ENCODE peak calls at places on chromosome 6, in six cellular contexts. One of them, this sample, is unnamed.
A peak's percentile ranks its signal among the peaks of the same experiment; 100 is the strongest.

GRCh38 chr6:32153835-32154513 is at the start of gene PPT2:
- DNase-seq in activated CD4-positive, alpha-beta memory T cell treated with anti-CD3 and anti-CD28 coated beads, Interleukin-2, amount 10 ng/mL, durations not matched to agents 7 days and 5 days: peak; percentile 72
- DNase-seq in stimulated activated CD8-positive, alpha-beta memory T cell treated with anti-CD3 and anti-CD28 coated beads, Interleukin-2, amount 100 ng/mL, for 1 hour: peak; percentile 57
- DNase-seq in neural progenitor cell: peak; percentile 93
- DNase-seq in A549: peak; percentile 85
- DNase-seq in lung microvascular endothelial cell: peak; percentile 94
- DNase-seq in this sample: peak; percentile 93

GRCh38 chr6:42200035-42200434 is 5.3 kb upstream of the GUCA1B start:
- DNase-seq in activated CD4-positive, alpha-beta memory T cell treated with anti-CD3 and anti-CD28 coated beads, Interleukin-2, amount 10 ng/mL, durations not matched to agents 7 days and 5 days: no peak
- DNase-seq in neural progenitor cell: no peak
- DNase-seq in stimulated activated CD8-positive, alpha-beta memory T cell treated with anti-CD3 and anti-CD28 coated beads, Interleukin-2, amount 100 ng/mL, for 1 hour: no peak
- DNase-seq in A549: peak; percentile 66
- DNase-seq in lung microvascular endothelial cell: peak; percentile 50
- DNase-seq in this sample: peak; percentile 93

GRCh38 chr6:170200458-170200891 is 90.4 kb downstream of the DLL1 start:
- DNase-seq in A549: no peak
- DNase-seq in neural progenitor cell: no peak
- DNase-seq in stimulated activated CD8-positive, alpha-beta memory T cell treated with anti-CD3 and anti-CD28 coated beads, Interleukin-2, amount 100 ng/mL, for 1 hour: no peak
- DNase-seq in lung microvascular endothelial cell: no peak
- DNase-seq in activated CD4-positive, alpha-beta memory T cell treated with anti-CD3 and anti-CD28 coated beads, Interleukin-2, amount 10 ng/mL, durations not matched to agents 7 days and 5 days: no peak
- DNase-seq in this sample: peak; percentile 43

GRCh38 chr6:45420083-45420908 is 42.6 kb upstream of the SUPT3H start:
- DNase-seq in A549: no peak
- DNase-seq in neural progenitor cell: peak; percentile 69
- DNase-seq in stimulated activated CD8-positive, alpha-beta memory T cell treated with anti-CD3 and anti-CD28 coated beads, Interleukin-2, amount 100 ng/mL, for 1 hour: no peak
- DNase-seq in activated CD4-positive, alpha-beta memory T cell treated with anti-CD3 and anti-CD28 coated beads, Interleukin-2, amount 10 ng/mL, durations not matched to agents 7 days and 5 days: peak; percentile 69
- DNase-seq in lung microvascular endothelial cell: peak; percentile 17
- DNase-seq in this sample: peak; percentile 72

GRCh38 chr6:27183082-27183832 is 64.2 kb upstream of the PRSS16 start:
- DNase-seq in stimulated activated CD8-positive, alpha-beta memory T cell treated with anti-CD3 and anti-CD28 coated beads, Interleukin-2, amount 100 ng/mL, for 1 hour: no peak
- DNase-seq in A549: no peak
- DNase-seq in activated CD4-positive, alpha-beta memory T cell treated with anti-CD3 and anti-CD28 coated beads, Interleukin-2, amount 10 ng/mL, durations not matched to agents 7 days and 5 days: no peak
- DNase-seq in lung microvascular endothelial cell: no peak
- DNase-seq in neural progenitor cell: no peak
- DNase-seq in this sample: no peak

GRCh38 chr6:154399097-154399496 is 42.5 kb upstream of the IPCEF1 start:
- DNase-seq in lung microvascular endothelial cell: peak; percentile 88
- DNase-seq in A549: no peak
- DNase-seq in neural progenitor cell: no peak
- DNase-seq in activated CD4-positive, alpha-beta memory T cell treated with anti-CD3 and anti-CD28 coated beads, Interleukin-2, amount 10 ng/mL, durations not matched to agents 7 days and 5 days: no peak
- DNase-seq in stimulated activated CD8-positive, alpha-beta memory T cell treated with anti-CD3 and anti-CD28 coated beads, Interleukin-2, amount 100 ng/mL, for 1 hour: no peak
- DNase-seq in this sample: peak; percentile 53

GRCh38 chr6:21984135-21984534 is 312.7 kb downstream of the PRL start:
- DNase-seq in neural progenitor cell: no peak
- DNase-seq in stimulated activated CD8-positive, alpha-beta memory T cell treated with anti-CD3 and anti-CD28 coated beads, Interleukin-2, amount 100 ng/mL, for 1 hour: no peak
- DNase-seq in activated CD4-positive, alpha-beta memory T cell treated with anti-CD3 and anti-CD28 coated beads, Interleukin-2, amount 10 ng/mL, durations not matched to agents 7 days and 5 days: no peak
- DNase-seq in A549: no peak
- DNase-seq in lung microvascular endothelial cell: peak; percentile 19
- DNase-seq in this sample: no peak

GRCh38 chr6:143329323-143329722 is 121.2 kb downstream of the ADAT2 start:
- DNase-seq in lung microvascular endothelial cell: no peak
- DNase-seq in stimulated activated CD8-positive, alpha-beta memory T cell treated with anti-CD3 and anti-CD28 coated beads, Interleukin-2, amount 100 ng/mL, for 1 hour: no peak
- DNase-seq in A549: no peak
- DNase-seq in neural progenitor cell: no peak
- DNase-seq in activated CD4-positive, alpha-beta memory T cell treated with anti-CD3 and anti-CD28 coated beads, Interleukin-2, amount 10 ng/mL, durations not matched to agents 7 days and 5 days: no peak
- DNase-seq in this sample: no peak

GRCh38 chr6:153032255-153032882 is 29.9 kb upstream of the MTRF1L start:
- DNase-seq in lung microvascular endothelial cell: peak; percentile 75
- DNase-seq in activated CD4-positive, alpha-beta memory T cell treated with anti-CD3 and anti-CD28 coated beads, Interleukin-2, amount 10 ng/mL, durations not matched to agents 7 days and 5 days: no peak
- DNase-seq in A549: peak; percentile 46
- DNase-seq in stimulated activated CD8-positive, alpha-beta memory T cell treated with anti-CD3 and anti-CD28 coated beads, Interleukin-2, amount 100 ng/mL, for 1 hour: no peak
- DNase-seq in neural progenitor cell: peak; percentile 9
- DNase-seq in this sample: peak; percentile 88

GRCh38 chr6:165847407-165848098 is 184.5 kb upstream of the PDE10A start:
- DNase-seq in lung microvascular endothelial cell: no peak
- DNase-seq in neural progenitor cell: no peak
- DNase-seq in A549: no peak
- DNase-seq in stimulated activated CD8-positive, alpha-beta memory T cell treated with anti-CD3 and anti-CD28 coated beads, Interleukin-2, amount 100 ng/mL, for 1 hour: no peak
- DNase-seq in activated CD4-positive, alpha-beta memory T cell treated with anti-CD3 and anti-CD28 coated beads, Interleukin-2, amount 10 ng/mL, durations not matched to agents 7 days and 5 days: no peak
- DNase-seq in this sample: peak; percentile 56

GRCh38 chr6:108937170-108937569 is 88.9 kb downstream of the ARMC2 start:
- DNase-seq in lung microvascular endothelial cell: no peak
- DNase-seq in neural progenitor cell: no peak
- DNase-seq in A549: no peak
- DNase-seq in activated CD4-positive, alpha-beta memory T cell treated with anti-CD3 and anti-CD28 coated beads, Interleukin-2, amount 10 ng/mL, durations not matched to agents 7 days and 5 days: no peak
- DNase-seq in stimulated activated CD8-positive, alpha-beta memory T cell treated with anti-CD3 and anti-CD28 coated beads, Interleukin-2, amount 100 ng/mL, for 1 hour: no peak
- DNase-seq in this sample: no peak

GRCh38 chr6:150631982-150632642 is 32.4 kb downstream of the PLEKHG1 start:
- DNase-seq in lung microvascular endothelial cell: no peak
- DNase-seq in neural progenitor cell: no peak
- DNase-seq in stimulated activated CD8-positive, alpha-beta memory T cell treated with anti-CD3 and anti-CD28 coated beads, Interleukin-2, amount 100 ng/mL, for 1 hour: no peak
- DNase-seq in A549: no peak
- DNase-seq in activated CD4-positive, alpha-beta memory T cell treated with anti-CD3 and anti-CD28 coated beads, Interleukin-2, amount 10 ng/mL, durations not matched to agents 7 days and 5 days: no peak
- DNase-seq in this sample: no peak

GRCh38 chr6:107489636-107490567 is at the start of gene SOBP:
- DNase-seq in lung microvascular endothelial cell: peak; percentile 66
- DNase-seq in stimulated activated CD8-positive, alpha-beta memory T cell treated with anti-CD3 and anti-CD28 coated beads, Interleukin-2, amount 100 ng/mL, for 1 hour: no peak
- DNase-seq in neural progenitor cell: peak; percentile 91
- DNase-seq in A549: peak; percentile 28
- DNase-seq in activated CD4-positive, alpha-beta memory T cell treated with anti-CD3 and anti-CD28 coated beads, Interleukin-2, amount 10 ng/mL, durations not matched to agents 7 days and 5 days: peak; percentile 31
- DNase-seq in this sample: peak; percentile 70

GRCh38 chr6:34176261-34177031 is 30.6 kb upstream of the GRM4 start:
- DNase-seq in activated CD4-positive, alpha-beta memory T cell treated with anti-CD3 and anti-CD28 coated beads, Interleukin-2, amount 10 ng/mL, durations not matched to agents 7 days and 5 days: no peak
- DNase-seq in lung microvascular endothelial cell: no peak
- DNase-seq in neural progenitor cell: no peak
- DNase-seq in stimulated activated CD8-positive, alpha-beta memory T cell treated with anti-CD3 and anti-CD28 coated beads, Interleukin-2, amount 100 ng/mL, for 1 hour: no peak
- DNase-seq in A549: no peak
- DNase-seq in this sample: no peak

GRCh38 chr6:77462359-77463307 is 658 bp downstream of the HTR1B start:
- DNase-seq in stimulated activated CD8-positive, alpha-beta memory T cell treated with anti-CD3 and anti-CD28 coated beads, Interleukin-2, amount 100 ng/mL, for 1 hour: no peak
- DNase-seq in A549: peak; percentile 11
- DNase-seq in activated CD4-positive, alpha-beta memory T cell treated with anti-CD3 and anti-CD28 coated beads, Interleukin-2, amount 10 ng/mL, durations not matched to agents 7 days and 5 days: no peak
- DNase-seq in neural progenitor cell: peak; percentile 58
- DNase-seq in lung microvascular endothelial cell: peak; percentile 79
- DNase-seq in this sample: peak; percentile 62

GRCh38 chr6:24883618-24884017 is 52.1 kb downstream of the RIPOR2 start:
- DNase-seq in A549: no peak
- DNase-seq in stimulated activated CD8-positive, alpha-beta memory T cell treated with anti-CD3 and anti-CD28 coated beads, Interleukin-2, amount 100 ng/mL, for 1 hour: no peak
- DNase-seq in lung microvascular endothelial cell: no peak
- DNase-seq in neural progenitor cell: no peak
- DNase-seq in activated CD4-positive, alpha-beta memory T cell treated with anti-CD3 and anti-CD28 coated beads, Interleukin-2, amount 10 ng/mL, durations not matched to agents 7 days and 5 days: peak; percentile 27
- DNase-seq in this sample: peak; percentile 54

GRCh38 chr6:43763133-43763797 is 6.7 kb upstream of the VEGFA start:
- DNase-seq in lung microvascular endothelial cell: no peak
- DNase-seq in activated CD4-positive, alpha-beta memory T cell treated with anti-CD3 and anti-CD28 coated beads, Interleukin-2, amount 10 ng/mL, durations not matched to agents 7 days and 5 days: no peak
- DNase-seq in A549: no peak
- DNase-seq in stimulated activated CD8-positive, alpha-beta memory T cell treated with anti-CD3 and anti-CD28 coated beads, Interleukin-2, amount 100 ng/mL, for 1 hour: no peak
- DNase-seq in neural progenitor cell: no peak
- DNase-seq in this sample: peak; percentile 14

GRCh38 chr6:93792751-93793150 is 373.4 kb upstream of the EPHA7 start:
- DNase-seq in lung microvascular endothelial cell: no peak
- DNase-seq in activated CD4-positive, alpha-beta memory T cell treated with anti-CD3 and anti-CD28 coated beads, Interleukin-2, amount 10 ng/mL, durations not matched to agents 7 days and 5 days: no peak
- DNase-seq in A549: no peak
- DNase-seq in stimulated activated CD8-positive, alpha-beta memory T cell treated with anti-CD3 and anti-CD28 coated beads, Interleukin-2, amount 100 ng/mL, for 1 hour: no peak
- DNase-seq in neural progenitor cell: no peak
- DNase-seq in this sample: peak; percentile 60

GRCh38 chr6:37483917-37484785 is 15.5 kb downstream of the CCDC167 start:
- DNase-seq in A549: peak; percentile 26
- DNase-seq in neural progenitor cell: peak; percentile 83
- DNase-seq in lung microvascular endothelial cell: peak; percentile 49
- DNase-seq in stimulated activated CD8-positive, alpha-beta memory T cell treated with anti-CD3 and anti-CD28 coated beads, Interleukin-2, amount 100 ng/mL, for 1 hour: peak; percentile 57
- DNase-seq in activated CD4-positive, alpha-beta memory T cell treated with anti-CD3 and anti-CD28 coated beads, Interleukin-2, amount 10 ng/mL, durations not matched to agents 7 days and 5 days: peak; percentile 77
- DNase-seq in this sample: peak; percentile 38

GRCh38 chr6:93235775-93236174 is 183.6 kb downstream of the EPHA7 start:
- DNase-seq in stimulated activated CD8-positive, alpha-beta memory T cell treated with anti-CD3 and anti-CD28 coated beads, Interleukin-2, amount 100 ng/mL, for 1 hour: no peak
- DNase-seq in neural progenitor cell: peak; percentile 7
- DNase-seq in activated CD4-positive, alpha-beta memory T cell treated with anti-CD3 and anti-CD28 coated beads, Interleukin-2, amount 10 ng/mL, durations not matched to agents 7 days and 5 days: no peak
- DNase-seq in lung microvascular endothelial cell: no peak
- DNase-seq in A549: no peak
- DNase-seq in this sample: no peak

GRCh38 chr6:160238786-160239751 is 19.6 kb downstream of the SLC22A2 start:
- DNase-seq in neural progenitor cell: no peak
- DNase-seq in stimulated activated CD8-positive, alpha-beta memory T cell treated with anti-CD3 and anti-CD28 coated beads, Interleukin-2, amount 100 ng/mL, for 1 hour: no peak
- DNase-seq in A549: peak; percentile 77
- DNase-seq in lung microvascular endothelial cell: no peak
- DNase-seq in activated CD4-positive, alpha-beta memory T cell treated with anti-CD3 and anti-CD28 coated beads, Interleukin-2, amount 10 ng/mL, durations not matched to agents 7 days and 5 days: no peak
- DNase-seq in this sample: peak; percentile 29